ENCODE peak calls at places on chromosomes 7 and 10, in ten cellular contexts. P is putamen; T is activated CD8-positive, alpha-beta memory T cell treated with anti-CD3 and anti-CD28 coated beads, Interleukin-2, amount 10 ng/mL, durations not matched to agents 7 days and 5 days; N is T1000; F is esophagus muscularis mucosa; Z is HEK293T; V is H54; M is endothelial cell; W is HFF-Myc; D is nephron progenitor cell. K is an unnamed sample.

GRCh38 chr10:11551915-11552602 is 59.4 kb downstream of the USP6NL start:
- DNase-seq in F (no peak), M (no peak), P (peak), D (no peak), Z (no peak), W (peak), N (no peak), V (peak), T (no peak), K (no peak)

GRCh38 chr7:5532520-5533335 is 109.1 kb upstream of the TNRC18 start:
- DNase-seq in W (no peak), V (no peak), D (no peak), T (peak), N (no peak), F (no peak), M (no peak), P (no peak), Z (no peak), K (peak)

GRCh38 chr7:74039337-74039736 is 11.4 kb downstream of the ELN start:
- DNase-seq in Z (no peak), V (no peak), F (no peak), N (no peak), W (no peak), D (no peak), P (no peak), M (no peak), T (no peak), K (no peak)

GRCh38 chr10:29669149-29669548 is 34.4 kb upstream of the SVIL start:
- DNase-seq in D (no peak), F (no peak), V (no peak), Z (no peak), P (no peak), N (no peak), M (no peak), W (no peak), T (no peak), K (no peak)

GRCh38 chr10:11160982-11161554 is 143.4 kb downstream of the CELF2 start:
- DNase-seq in Z (no peak), D (no peak), V (no peak), M (no peak), T (peak), P (no peak), W (no peak), F (no peak), N (no peak), K (no peak)

GRCh38 chr7:132232394-132232793 is 343.9 kb downstream of the PLXNA4 start:
- DNase-seq in P (no peak), D (no peak), V (no peak), T (no peak), F (no peak), N (no peak), Z (no peak), W (no peak), M (no peak), K (no peak)

GRCh38 chr7:39838326-39838725 is 111.7 kb upstream of the CDK13 start:
- DNase-seq in N (no peak), W (peak), V (no peak), M (no peak), Z (no peak), F (no peak), T (no peak), D (no peak), P (no peak), K (no peak)

GRCh38 chr7:14191686-14192098 is 202.2 kb upstream of the ETV1 start:
- DNase-seq in F (no peak), W (no peak), P (no peak), V (peak), Z (no peak), N (no peak), D (no peak), M (no peak), T (no peak), K (no peak)

GRCh38 chr10:79210672-79211071 is 136.6 kb upstream of the PPIF start:
- DNase-seq in M (no peak), P (no peak), V (no peak), D (no peak), F (no peak), Z (no peak), N (no peak), W (no peak), T (no peak), K (no peak)

GRCh38 chr7:101795461-101795860 is 22.0 kb upstream of the CUX1 start:
- DNase-seq in V (no peak), N (no peak), F (no peak), T (no peak), D (no peak), P (no peak), W (no peak), Z (no peak), M (no peak), K (no peak)

K was measured in T-helper 2 cell.